ENCODE peak calls at places on chromosomes 13 and 19, in nine cellular contexts. S is H9; I is CD8-positive, alpha-beta memory T cell; E is activated naive CD4-positive, alpha-beta T cell treated with anti-CD3 and anti-CD28 coated beads for 36 hours; X is stimulated activated CD4-positive, alpha-beta T cell treated with anti-CD3 and anti-CD28 coated beads, Interleukin-1b, Interleukin-23, amount 100 ng/mL, for 1 hour; U is nephron progenitor cell; G is erythroblast; Y is thoracic aorta; N is left colon. D is an unnamed sample.

GRCh38 chr19:4130635-4131438 is 6.9 kb upstream of the MAP2K2 start:
- DNase-seq in S (no peak), I (no peak), E (no peak), X (no peak), U (no peak), G (peak), Y (no peak), N (no peak), D (no peak)

GRCh38 chr13:108742681-108743080 is 113.3 kb downstream of the MYO16 start:
- DNase-seq in S (no peak), I (no peak), E (no peak), X (no peak), U (no peak), G (no peak), Y (no peak), N (no peak), D (no peak)

GRCh38 chr13:98184796-98185195 is 7.7 kb upstream of the RNF113B start:
- DNase-seq in S (no peak), I (no peak), E (no peak), X (no peak), U (no peak), G (no peak), Y (no peak), N (no peak), D (no peak)

GRCh38 chr13:109400625-109401257 is 385.6 kb downstream of the IRS2 start:
- DNase-seq in S (no peak), I (no peak), E (no peak), X (no peak), U (no peak), G (no peak), Y (no peak), N (no peak), D (no peak)

GRCh38 chr19:50415661-50416033 is 3.1 kb upstream of the SPIB start:
- DNase-seq in S (peak), I (no peak), E (no peak), X (no peak), U (no peak), G (peak), Y (no peak), N (peak), D (no peak)

GRCh38 chr13:78317030-78317429 is 286.3 kb downstream of the POU4F1 start:
- DNase-seq in S (no peak), I (no peak), E (no peak), X (no peak), U (no peak), G (no peak), Y (no peak), N (no peak), D (peak)

GRCh38 chr19:5186293-5187050 is 154.1 kb downstream of the PTPRS start:
- DNase-seq in S (no peak), I (no peak), E (no peak), X (no peak), U (no peak), G (no peak), Y (no peak), N (no peak), D (no peak)

GRCh38 chr19:55304279-55304978 is 20.6 kb downstream of the BRSK1 start:
- DNase-seq in S (peak), I (no peak), E (peak), X (no peak), U (peak), G (peak), Y (no peak), N (no peak), D (no peak)

GRCh38 chr19:35446194-35446593 is 1.9 kb upstream of the FFAR2 start:
- DNase-seq in S (no peak), I (peak), E (no peak), X (no peak), U (no peak), G (no peak), Y (no peak), N (no peak), D (no peak)

GRCh38 chr19:34926685-34927375 is at the start of gene ZNF30:
- DNase-seq in S (peak), I (peak), E (peak), X (peak), U (peak), G (peak), Y (peak), N (peak), D (no peak)

GRCh38 chr19:40365613-40366401 is 17.3 kb downstream of the PLD3 start:
- DNase-seq in S (peak), I (peak), E (peak), X (peak), U (peak), G (peak), Y (no peak), N (peak), D (no peak)

GRCh38 chr19:17553256-17553655 is 2.2 kb upstream of the COLGALT1 start:
- DNase-seq in S (peak), I (no peak), E (no peak), X (no peak), U (no peak), G (no peak), Y (no peak), N (peak), D (peak)

GRCh38 chr19:19595171-19595701 is 23.3 kb downstream of the PBX4 start:
- DNase-seq in S (no peak), I (no peak), E (no peak), X (no peak), U (no peak), G (no peak), Y (no peak), N (peak), D (no peak)

GRCh38 chr13:50400035-50400726 is 384.9 kb downstream of the KCNRG start:
- DNase-seq in S (no peak), I (no peak), E (no peak), X (no peak), U (no peak), G (no peak), Y (no peak), N (no peak), D (no peak)

GRCh38 chr19:7258042-7258839 is 36.0 kb downstream of the INSR start:
- DNase-seq in S (no peak), I (no peak), E (no peak), X (no peak), U (no peak), G (no peak), Y (no peak), N (no peak), D (no peak)

GRCh38 chr13:111901301-111901905 is 165.5 kb upstream of the SOX1 start:
- DNase-seq in S (peak), I (no peak), E (no peak), X (no peak), U (no peak), G (no peak), Y (no peak), N (no peak), D (no peak)

GRCh38 chr13:29195459-29195858 is 375.3 kb downstream of the MTUS2 start:
- DNase-seq in S (no peak), I (no peak), E (no peak), X (no peak), U (no peak), G (no peak), Y (no peak), N (no peak), D (no peak)

GRCh38 chr13:23743717-23744116 is 145.5 kb downstream of the MIPEP start:
- DNase-seq in S (no peak), I (no peak), E (no peak), X (no peak), U (no peak), G (no peak), Y (no peak), N (no peak), D (no peak)

GRCh38 chr13:110232756-110233155 is 74.2 kb downstream of the COL4A1 start:
- DNase-seq in S (no peak), I (no peak), E (no peak), X (no peak), U (no peak), G (no peak), Y (no peak), N (no peak), D (no peak)

GRCh38 chr19:56155124-56155687 is 14.1 kb downstream of the ZNF444 start:
- DNase-seq in S (peak), I (no peak), E (peak), X (no peak), U (peak), G (peak), Y (no peak), N (no peak), D (no peak)

GRCh38 chr19:57016076-57016475 is 103.7 kb upstream of the USP29 start:
- DNase-seq in S (no peak), I (no peak), E (no peak), X (no peak), U (no peak), G (no peak), Y (no peak), N (no peak), D (no peak)

GRCh38 chr19:7673995-7674667 is 2.8 kb upstream of the MCEMP1 start:
- DNase-seq in S (peak), I (no peak), E (peak), X (no peak), U (peak), G (peak), Y (no peak), N (peak), D (peak)

GRCh38 chr19:1503089-1503924 is 9.5 kb downstream of the ADAMTSL5 start:
- DNase-seq in S (peak), I (peak), E (peak), X (peak), U (peak), G (peak), Y (no peak), N (no peak), D (no peak)

GRCh38 chr19:2333027-2333806 is 4.7 kb downstream of the SPPL2B start:
- DNase-seq in S (no peak), I (no peak), E (no peak), X (no peak), U (no peak), G (no peak), Y (no peak), N (peak), D (no peak)

GRCh38 chr19:2902590-2903218 is 2.0 kb downstream of the ZNF57 start:
- DNase-seq in S (no peak), I (no peak), E (no peak), X (no peak), U (no peak), G (no peak), Y (no peak), N (no peak), D (no peak)

GRCh38 chr19:42111384-42111783 is 20.9 kb downstream of the POU2F2 start:
- DNase-seq in S (no peak), I (no peak), E (no peak), X (no peak), U (no peak), G (no peak), Y (no peak), N (no peak), D (no peak)

GRCh38 chr19:32339988-32340874 is 5.2 kb upstream of the ZNF507 start:
- DNase-seq in S (peak), I (peak), E (peak), X (peak), U (peak), G (peak), Y (peak), N (peak), D (no peak)

GRCh38 chr13:40974460-40975407 is 44.4 kb downstream of the ELF1 start:
- DNase-seq in S (peak), I (no peak), E (peak), X (no peak), U (peak), G (peak), Y (no peak), N (no peak), D (no peak)